ENCODE peak calls at places on chromosome 18, in four cellular contexts. M is small intestine, H is HFF-Myc, B is astrocyte of the spinal cord. U is an unnamed sample.

GRCh38 chr18:45312727-45313126 is 302.5 kb upstream of the SLC14A2 start:
- DNase-seq in H (no peak), B (no peak), M (no peak), U (no peak)

GRCh38 chr18:49371786-49372185 is 88.7 kb downstream of the DYM start:
- DNase-seq in B (no peak), M (no peak), H (no peak), U (no peak)

GRCh38 chr18:11034816-11035215 is 114.6 kb downstream of the PIEZO2 start:
- DNase-seq in B (no peak), M (no peak), H (no peak), U (no peak)

GRCh38 chr18:32930695-32931301 is 158.0 kb upstream of the KLHL14 start:
- DNase-seq in M (peak; percentile 21), B (peak; percentile 70), H (peak; percentile 14), U (peak; percentile 13)

GRCh38 chr18:54939375-54939917 is 19.8 kb downstream of the CCDC68 start:
- DNase-seq in H (no peak), M (no peak), B (no peak), U (no peak)

GRCh38 chr18:62420513-62421209 is 95.6 kb downstream of the TNFRSF11A start:
- DNase-seq in M (peak; percentile 96), B (peak; percentile 40), H (no peak), U (no peak)

GRCh38 chr18:49731421-49731841 is 81.9 kb downstream of the ACAA2 start:
- DNase-seq in B (no peak), M (no peak), H (no peak), U (no peak)

GRCh38 chr18:23324056-23324811 is 128.9 kb upstream of the RIOK3 start:
- DNase-seq in H (no peak), M (no peak), B (peak; percentile 77), U (no peak)

GRCh38 chr18:41906528-41907256 is 48.3 kb upstream of the PIK3C3 start:
- DNase-seq in M (peak; percentile 31), B (peak; percentile 77), H (peak; percentile 25), U (peak; percentile 29)

GRCh38 chr18:23619388-23619873 is 33.1 kb upstream of the NPC1 start:
- DNase-seq in H (no peak), B (peak; percentile 10), M (no peak), U (no peak)

GRCh38 chr18:30280861-30281470 is 761.6 kb downstream of the DSC3 start:
- DNase-seq in H (peak; percentile 29), M (peak; percentile 32), B (peak; percentile 69), U (peak; percentile 29)

GRCh38 chr18:9734189-9734588 is 26.1 kb downstream of the RAB31 start:
- DNase-seq in B (no peak), M (peak; percentile 94), H (no peak), U (no peak)

GRCh38 chr18:50594012-50594411 is 34.1 kb downstream of the MAPK4 start:
- DNase-seq in M (no peak), H (no peak), B (no peak), U (no peak)

GRCh38 chr18:51194604-51195003 is 2.9 kb downstream of the MEX3C start:
- DNase-seq in B (no peak), H (no peak), M (peak; percentile 3), U (no peak)

GRCh38 chr18:45723921-45724320 is at the start of gene SLC14A1:
- DNase-seq in M (no peak), B (no peak), H (no peak), U (no peak)

GRCh38 chr18:26415631-26416030 is 132.7 kb downstream of the KCTD1 start:
- DNase-seq in M (no peak), H (no peak), B (no peak), U (no peak)

GRCh38 chr18:42936289-42936688 is 179.2 kb downstream of the RIT2 start:
- DNase-seq in H (no peak), B (no peak), M (no peak), U (no peak)

GRCh38 chr18:79540914-79541301 is 138.7 kb upstream of the CTDP1 start:
- DNase-seq in H (no peak), M (no peak), B (no peak), U (no peak)

GRCh38 chr18:62566199-62566598 is 43.4 kb downstream of the ZCCHC2 start:
- DNase-seq in B (peak; percentile 16), H (no peak), M (peak; percentile 50), U (no peak)

GRCh38 chr18:79901665-79902064 is 49.8 kb downstream of the SLC66A2 start:
- DNase-seq in H (no peak), M (no peak), B (no peak), U (no peak)

GRCh38 chr18:702957-703659 is 9.3 kb downstream of the ENOSF1 start:
- DNase-seq in B (peak; percentile 81), M (no peak), H (peak; percentile 73), U (peak; percentile 78)

GRCh38 chr18:13235981-13236380 is 17.4 kb downstream of the LDLRAD4 start:
- DNase-seq in H (no peak), B (no peak), M (no peak), U (no peak)

GRCh38 chr18:35193313-35193712 is 47.5 kb upstream of the ZNF397 start:
- DNase-seq in H (no peak), B (no peak), M (no peak), U (no peak)

GRCh38 chr18:63586431-63586830 is 712 bp upstream of the SERPINB13 start:
- DNase-seq in H (no peak), B (no peak), M (peak; percentile 2), U (no peak)

GRCh38 chr18:57276720-57277284 is 75.6 kb upstream of the ST8SIA3 start:
- DNase-seq in B (no peak), H (no peak), M (no peak), U (no peak)

GRCh38 chr18:3590096-3590655 is 140.2 kb downstream of the TGIF1 start:
- DNase-seq in M (no peak), B (no peak), H (no peak), U (no peak)

GRCh38 chr18:3593381-3593903 is 143.5 kb downstream of the TGIF1 start:
- DNase-seq in B (peak; percentile 95), M (no peak), H (no peak), U (peak; percentile 62)

GRCh38 chr18:3593904-3594759 is 144.2 kb downstream of the TGIF1 start:
- DNase-seq in B (peak; percentile 99), H (peak; percentile 93), M (peak; percentile 89), U (peak; percentile 94)

GRCh38 chr18:3594760-3595241 is 144.8 kb downstream of the TGIF1 start:
- DNase-seq in B (peak; percentile 58), M (peak; percentile 56), H (no peak), U (no peak)

GRCh38 chr18:3592864-3593263 is 142.9 kb downstream of the TGIF1 start:
- DNase-seq in M (no peak), B (no peak), H (no peak), U (no peak)
- H3K4me3 ChIP-seq in M (no peak overlapping the region), B (no peak overlapping the region), H (no peak overlapping the region), U (no peak overlapping the region)

DNA sequence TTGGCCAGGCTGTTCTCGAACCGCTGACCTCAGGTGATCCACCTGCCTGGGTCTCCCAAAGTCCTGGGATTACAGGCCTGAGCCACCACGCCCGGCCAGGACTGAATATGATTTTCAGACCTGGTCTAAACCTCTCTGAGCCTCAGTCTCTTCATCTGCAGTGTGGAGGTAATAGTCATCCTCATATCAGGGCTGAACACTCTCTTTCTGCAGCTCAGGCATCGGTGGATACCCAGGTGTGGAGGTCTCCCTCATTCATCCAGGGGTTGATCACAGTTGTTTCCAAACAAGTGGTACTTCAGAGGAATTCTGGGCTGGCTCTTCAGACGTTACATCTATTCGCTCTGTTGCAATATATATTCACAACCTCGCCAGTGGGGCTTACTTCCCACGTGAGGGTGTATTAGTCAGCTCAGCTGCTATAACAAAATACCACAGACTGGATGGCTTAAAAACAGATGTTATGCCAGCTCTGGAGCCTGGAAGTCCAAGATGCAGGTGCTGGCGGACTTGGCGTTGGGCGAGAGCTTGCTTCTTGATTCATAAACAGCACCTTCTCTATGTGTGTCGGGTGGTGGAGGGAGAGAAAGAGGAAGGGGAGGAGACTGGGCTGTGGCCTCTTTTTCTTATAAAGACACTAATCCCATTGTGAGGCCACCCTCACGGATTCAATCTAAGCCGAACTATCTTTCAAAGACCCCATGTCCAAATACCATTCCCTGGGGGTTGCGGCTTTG is 2.9 kb upstream of the MBP start:
- DNase-seq in M (no peak), B (no peak), H (no peak), U (no peak)
- H3K4me3 ChIP-seq in M (no peak overlapping the region), B (no peak overlapping the region), H (no peak overlapping the region), U (no peak overlapping the region)

GRCh38 chr18:27619906-27620305 is 434.8 kb upstream of the CHST9 start:
- DNase-seq in H (no peak), M (no peak), B (no peak), U (no peak)
- H3K4me3 ChIP-seq in H (no peak overlapping the region), M (no peak overlapping the region), B (no peak overlapping the region), U (no peak overlapping the region)

DNA sequence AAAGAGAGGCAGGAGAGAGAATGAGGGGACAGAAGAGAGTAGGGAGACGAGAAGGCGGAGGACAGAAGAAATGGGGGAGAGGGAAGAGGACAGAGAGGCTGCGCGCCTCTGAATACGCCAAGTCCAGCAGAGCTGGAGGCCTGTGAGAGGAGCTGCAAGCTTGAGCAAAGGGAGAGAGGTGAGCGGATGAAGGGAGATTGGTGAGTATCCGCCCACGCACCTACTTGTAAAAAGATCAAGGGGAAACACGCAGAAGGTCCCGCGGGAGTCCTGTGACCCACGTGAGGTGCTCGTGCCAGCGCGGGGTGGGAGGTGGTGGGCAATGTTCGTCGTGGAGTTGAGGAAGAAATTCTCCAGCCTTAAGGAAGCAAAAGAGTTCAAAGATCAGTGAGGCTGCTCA is 2.0 kb upstream of the NETO1 start:
- DNase-seq in H (no peak), B (peak; percentile 29), M (no peak), U (no peak)
- H3K4me3 ChIP-seq in H (peak overlapping the region; percentile 58), B (peak overlapping the region; percentile 65), M (no peak overlapping the region), U (peak overlapping the region; percentile 79)

GRCh38 chr18:59265246-59266018 is 7.8 kb downstream of the RAX start:
- DNase-seq in B (no peak), M (no peak), H (no peak), U (no peak)
- H3K4me3 ChIP-seq in B (peak overlapping the region; percentile 17), M (peak overlapping the region; percentile 2), H (peak overlapping the region; percentile 20), U (peak overlapping the region; percentile 36)